ENCODE peak calls at places on chromosomes 1 and 21, in five cellular contexts. Y is fibroblast of lung, S is lower lobe of right lung, M is IMR-90, N is Panc1. H is an unnamed sample.

GRCh38 chr21:45459171-45460010 is 54.4 kb downstream of the COL18A1 start:
- DNase-seq in Y (no peak), S (no peak), N (no peak), M (no peak), H (peak; percentile 72)

GRCh38 chr1:220274122-220274855 is 2.0 kb upstream of the RAB3GAP2 start:
- DNase-seq in S (peak; percentile 52), M (peak; percentile 48), Y (peak; percentile 65), N (no peak), H (no peak)

GRCh38 chr1:189211742-189212141 is 1265.9 kb downstream of the BRINP3 start:
- DNase-seq in Y (peak; percentile 68), M (peak; percentile 69), S (no peak), N (no peak), H (no peak)

GRCh38 chr21:21688877-21689276 is 690.7 kb downstream of the NCAM2 start:
- DNase-seq in S (no peak), M (peak; percentile 37), Y (peak; percentile 32), N (no peak), H (peak; percentile 39)

GRCh38 chr1:168453056-168453455 is 90.7 kb downstream of the XCL2 start:
- DNase-seq in N (no peak), S (no peak), M (no peak), Y (no peak), H (no peak)

GRCh38 chr1:23100074-23100748 is 68.4 kb downstream of the LUZP1 start:
- DNase-seq in M (peak; percentile 96), Y (peak; percentile 97), N (peak; percentile 68), S (no peak), H (no peak)

GRCh38 chr1:9665193-9665592 is 13.7 kb downstream of the PIK3CD start:
- DNase-seq in Y (no peak), N (no peak), M (no peak), S (no peak), H (no peak)

GRCh38 chr1:172408958-172409357 is 11.5 kb upstream of the C1orf105 start:
- DNase-seq in Y (peak; percentile 62), M (peak; percentile 51), S (no peak), N (no peak), H (no peak)

GRCh38 chr1:8902765-8903164 is 24.3 kb upstream of the ENO1 start:
- DNase-seq in N (no peak), S (no peak), Y (peak; percentile 63), M (peak; percentile 34), H (no peak)

GRCh38 chr1:203644661-203645510 is 18.3 kb downstream of the ATP2B4 start:
- DNase-seq in Y (peak; percentile 79), S (no peak), N (no peak), M (peak; percentile 79), H (no peak)

GRCh38 chr21:29486306-29486705 is 187.6 kb downstream of the BACH1 start:
- DNase-seq in S (no peak), Y (no peak), M (no peak), N (no peak), H (no peak)

GRCh38 chr21:29487154-29487553 is 188.4 kb downstream of the BACH1 start:
- DNase-seq in S (no peak), N (no peak), M (no peak), Y (no peak), H (no peak)

DNA sequence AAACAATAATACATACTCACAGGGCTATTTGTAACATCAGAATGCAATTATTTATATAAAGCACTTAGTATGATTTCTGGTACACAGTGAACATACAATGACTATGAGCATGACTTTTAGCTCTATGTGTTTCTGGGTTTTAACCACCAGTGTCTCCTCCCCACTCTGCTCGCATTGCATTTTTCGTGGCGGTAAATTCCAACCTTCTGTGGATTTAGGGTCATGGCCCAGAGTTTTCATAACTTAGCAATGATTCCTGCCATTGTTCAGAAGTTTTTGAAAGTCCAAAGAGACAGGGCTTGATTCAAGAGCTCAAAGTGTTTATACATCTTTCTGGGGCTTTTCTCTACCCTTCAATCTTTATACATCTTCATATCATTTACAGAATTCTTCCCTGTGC is 191.3 kb downstream of the BACH1 start:
- DNase-seq in N (no peak), Y (peak; percentile 80), S (no peak), M (peak; percentile 62), H (no peak)
- H3K4me3 ChIP-seq in N (no peak overlapping the region), Y (no peak overlapping the region), S (no peak overlapping the region), M (no peak overlapping the region), H (no peak overlapping the region)

GRCh38 chr1:226369110-226369509 is 38.8 kb downstream of the PARP1 start:
- DNase-seq in S (no peak), M (no peak), N (no peak), Y (no peak), H (no peak)

GRCh38 chr1:226372885-226373284 is 35.0 kb downstream of the PARP1 start:
- DNase-seq in Y (no peak), S (no peak), M (no peak), N (no peak), H (no peak)

GRCh38 chr1:226371866-226372490 is 35.9 kb downstream of the PARP1 start:
- DNase-seq in M (no peak), Y (no peak), N (no peak), S (no peak), H (no peak)

GRCh38 chr1:226371049-226371694 is 36.7 kb downstream of the PARP1 start:
- DNase-seq in Y (no peak), N (no peak), S (no peak), M (no peak), H (no peak)

GRCh38 chr1:226370144-226370923 is 37.6 kb downstream of the PARP1 start:
- DNase-seq in M (no peak), N (no peak), S (no peak), Y (no peak), H (no peak)
- H3K27ac ChIP-seq in M (no peak overlapping the region), N (no peak overlapping the region), S (no peak overlapping the region), Y (no peak overlapping the region), H (no peak overlapping the region)

GRCh38 chr1:119225831-119226230 is 85.4 kb upstream of the WARS2 start:
- DNase-seq in Y (no peak), S (no peak), N (no peak), M (no peak), H (no peak)
- TF ChIP-seq CTCF in Y (no peak), S (no peak), N (no peak), M (no peak), H (no peak)

GRCh38 chr1:29801003-29801402 is 564.7 kb downstream of the PTPRU start:
- DNase-seq in N (no peak), S (no peak), M (no peak), Y (no peak), H (no peak)

GRCh38 chr1:29802181-29803068 is 566.1 kb downstream of the PTPRU start:
- DNase-seq in Y (no peak), S (no peak), M (no peak), N (no peak), H (peak; percentile 10)

GRCh38 chr1:29800522-29800956 is 564.2 kb downstream of the PTPRU start:
- DNase-seq in S (no peak), N (no peak), Y (no peak), M (no peak), H (no peak)

GRCh38 chr1:29800120-29800519 is 563.8 kb downstream of the PTPRU start:
- DNase-seq in N (no peak), M (no peak), S (no peak), Y (no peak), H (no peak)

DNA sequence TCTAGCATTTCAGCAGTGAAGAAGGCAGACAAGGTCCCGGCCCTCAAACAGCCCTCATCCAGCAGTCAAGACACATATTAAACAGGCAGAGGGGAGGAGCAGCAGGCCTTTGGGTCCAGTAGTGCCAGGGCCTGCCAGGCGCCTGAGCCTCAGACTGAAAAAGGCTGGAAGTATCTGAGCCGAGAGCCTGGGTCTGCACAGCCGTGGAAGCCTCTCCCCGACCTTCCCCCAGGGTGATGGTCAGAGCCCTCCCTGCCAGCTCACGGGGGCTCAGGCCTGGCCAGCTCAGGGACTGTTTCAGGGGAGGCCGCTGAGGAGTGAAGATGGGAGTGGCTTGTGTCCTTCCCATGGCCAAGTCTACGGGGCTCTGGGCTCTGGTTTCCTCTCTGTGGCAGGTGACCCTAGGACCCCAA is 565.2 kb downstream of the PTPRU start:
- DNase-seq in Y (no peak), N (no peak), M (no peak), S (no peak), H (peak; percentile 42)
- H3K4me3 ChIP-seq in Y (no peak overlapping the region), N (no peak overlapping the region), M (no peak overlapping the region), S (no peak overlapping the region), H (no peak overlapping the region)

GRCh38 chr21:36141513-36141925 is 6.6 kb downstream of the CBR3 start:
- DNase-seq in M (peak; percentile 89), S (peak; percentile 85), Y (peak; percentile 77), N (no peak), H (peak; percentile 93)

GRCh38 chr21:36132691-36133090 is 2.2 kb upstream of the CBR3 start:
- DNase-seq in M (no peak), N (no peak), S (no peak), Y (no peak), H (no peak)

GRCh38 chr21:36134820-36135390 is at the start of gene CBR3:
- DNase-seq in Y (peak; percentile 74), N (no peak), S (peak; percentile 68), M (peak; percentile 41), H (peak; percentile 88)

DNA sequence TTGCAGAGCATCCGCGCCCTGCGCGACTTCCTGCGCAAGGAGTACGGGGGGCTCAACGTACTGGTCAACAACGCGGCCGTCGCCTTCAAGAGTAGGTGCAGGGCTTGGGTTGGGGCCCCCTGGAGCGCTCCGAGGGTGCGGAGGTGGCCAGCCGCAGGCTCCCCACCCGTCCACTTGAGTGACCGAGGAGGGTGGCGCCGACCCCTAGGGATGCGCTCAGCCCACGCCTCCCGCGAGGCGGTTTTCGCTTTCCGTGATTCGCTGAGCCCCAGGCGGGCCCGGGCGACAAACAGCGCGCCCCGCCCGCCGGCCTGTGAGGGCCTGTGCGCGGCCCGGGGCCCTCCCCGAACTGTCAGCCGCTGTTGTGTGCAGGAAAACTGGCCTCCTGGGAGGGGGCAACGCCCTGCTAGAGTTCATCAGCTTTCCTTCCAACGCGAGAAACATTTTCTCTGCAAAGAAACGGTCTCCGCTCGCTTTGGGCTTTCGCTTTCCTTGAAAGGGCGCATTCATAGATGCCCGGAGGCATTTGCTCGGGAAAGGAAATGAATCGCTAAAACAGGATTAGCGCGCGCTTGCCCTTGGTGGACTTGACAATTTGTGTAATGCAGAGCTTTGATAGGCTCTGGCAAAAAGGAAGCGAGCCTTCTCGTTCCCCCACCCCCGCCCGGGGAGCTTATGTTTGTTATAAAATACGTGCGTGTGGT is 664 bp downstream of the CBR3 start:
- DNase-seq in M (peak; percentile 83), N (no peak), S (peak; percentile 71), Y (peak; percentile 78), H (peak; percentile 87)
- H3K27ac ChIP-seq in M (peak overlapping the region; percentile 76), N (peak overlapping the region; percentile 48), S (peak overlapping the region; percentile 86), Y (peak overlapping the region; percentile 88), H (peak overlapping the region; percentile 63)

H was measured in kidney.